ENCODE peak calls at places on chromosomes 7 and 10, in seven cellular contexts. One of them, this sample, is unnamed. For H4K20me1, the result is how much of the 10 kb centered on the place peaks cover.

GRCh38 chr10:30747633-30748032 is 118.1 kb upstream of the LYZL2 start:
- DNase-seq in SK-N-SH: peak
- DNase-seq in HCT116: no peak
- DNase-seq in fibroblast of lung: peak
- DNase-seq in endothelial cell of umbilical vein: no peak
- DNase-seq in GM23338: no peak
- DNase-seq in IMR-90: peak
- DNase-seq in this sample: no peak

GRCh38 chr10:18313146-18313542 is 172.9 kb downstream of the CACNB2 start:
- DNase-seq in SK-N-SH: no peak
- DNase-seq in HCT116: no peak
- DNase-seq in fibroblast of lung: no peak
- DNase-seq in endothelial cell of umbilical vein: no peak
- DNase-seq in GM23338: no peak
- DNase-seq in IMR-90: no peak
- DNase-seq in this sample: no peak

GRCh38 chr7:136174477-136174876 is 197.3 kb upstream of the MTPN start:
- DNase-seq in SK-N-SH: no peak
- DNase-seq in HCT116: no peak
- DNase-seq in fibroblast of lung: no peak
- DNase-seq in endothelial cell of umbilical vein: no peak
- DNase-seq in GM23338: no peak
- DNase-seq in IMR-90: no peak
- DNase-seq in this sample: no peak

GRCh38 chr7:99201027-99201426 is 6.9 kb downstream of the KPNA7 start:
- DNase-seq in SK-N-SH: no peak
- DNase-seq in HCT116: no peak
- DNase-seq in fibroblast of lung: peak
- DNase-seq in endothelial cell of umbilical vein: no peak
- DNase-seq in GM23338: no peak
- DNase-seq in IMR-90: peak
- DNase-seq in this sample: peak

GRCh38 chr10:94314913-94315545 is 47.7 kb downstream of the NOC3L start:
- DNase-seq in SK-N-SH: peak
- DNase-seq in HCT116: no peak
- DNase-seq in fibroblast of lung: no peak
- DNase-seq in endothelial cell of umbilical vein: no peak
- DNase-seq in GM23338: peak
- DNase-seq in IMR-90: peak
- DNase-seq in this sample: no peak

GRCh38 chr7:92767427-92767826 is 68.9 kb downstream of the CDK6 start:
- DNase-seq in SK-N-SH: no peak
- DNase-seq in HCT116: no peak
- DNase-seq in fibroblast of lung: peak
- DNase-seq in endothelial cell of umbilical vein: peak
- DNase-seq in GM23338: no peak
- DNase-seq in IMR-90: peak
- DNase-seq in this sample: no peak

GRCh38 chr7:2477447-2478386 is 1.5 kb upstream of the GRIFIN start:
- DNase-seq in SK-N-SH: peak
- DNase-seq in HCT116: peak
- DNase-seq in fibroblast of lung: peak
- DNase-seq in endothelial cell of umbilical vein: peak
- DNase-seq in GM23338: peak
- DNase-seq in IMR-90: peak
- DNase-seq in this sample: no peak

GRCh38 chr10:12389154-12389734 is 39.9 kb downstream of the CAMK1D start:
- DNase-seq in SK-N-SH: no peak
- DNase-seq in HCT116: no peak
- DNase-seq in fibroblast of lung: no peak
- DNase-seq in endothelial cell of umbilical vein: no peak
- DNase-seq in GM23338: no peak
- DNase-seq in IMR-90: no peak
- DNase-seq in this sample: no peak

GRCh38 chr7:137009404-137009803 is 141.0 kb downstream of the CHRM2 start:
- DNase-seq in SK-N-SH: no peak
- DNase-seq in HCT116: no peak
- DNase-seq in fibroblast of lung: no peak
- DNase-seq in endothelial cell of umbilical vein: no peak
- DNase-seq in GM23338: no peak
- DNase-seq in IMR-90: no peak
- DNase-seq in this sample: no peak

GRCh38 chr7:76513817-76514799 is 3.8 kb downstream of the UPK3B start:
- DNase-seq in SK-N-SH: no peak
- DNase-seq in HCT116: no peak
- DNase-seq in fibroblast of lung: no peak
- DNase-seq in endothelial cell of umbilical vein: no peak
- DNase-seq in GM23338: no peak
- DNase-seq in IMR-90: no peak
- DNase-seq in this sample: no peak

GRCh38 chr7:57653262-57653830 is 203.4 kb downstream of the ZNF716 start:
- DNase-seq in SK-N-SH: no peak
- DNase-seq in HCT116: no peak
- DNase-seq in fibroblast of lung: no peak
- DNase-seq in endothelial cell of umbilical vein: no peak
- DNase-seq in GM23338: no peak
- DNase-seq in IMR-90: no peak
- DNase-seq in this sample: no peak

GRCh38 chr7:141593134-141593533 is 41.9 kb downstream of the AGK start:
- DNase-seq in SK-N-SH: peak
- DNase-seq in HCT116: no peak
- DNase-seq in fibroblast of lung: peak
- DNase-seq in endothelial cell of umbilical vein: peak
- DNase-seq in GM23338: no peak
- DNase-seq in IMR-90: peak
- DNase-seq in this sample: no peak

GRCh38 chr7:151871189-151871735 is 5.7 kb downstream of the PRKAG2 start:
- DNase-seq in SK-N-SH: no peak
- DNase-seq in HCT116: no peak
- DNase-seq in fibroblast of lung: no peak
- DNase-seq in endothelial cell of umbilical vein: no peak
- DNase-seq in GM23338: no peak
- DNase-seq in IMR-90: no peak
- DNase-seq in this sample: no peak

GRCh38 chr7:151868805-151869188 is 8.1 kb downstream of the PRKAG2 start:
- DNase-seq in SK-N-SH: no peak
- DNase-seq in HCT116: no peak
- DNase-seq in fibroblast of lung: no peak
- DNase-seq in endothelial cell of umbilical vein: no peak
- DNase-seq in GM23338: no peak
- DNase-seq in IMR-90: no peak
- DNase-seq in this sample: no peak

GRCh38 chr7:151871904-151872303 is 5.0 kb downstream of the PRKAG2 start:
- DNase-seq in SK-N-SH: no peak
- DNase-seq in HCT116: no peak
- DNase-seq in fibroblast of lung: no peak
- DNase-seq in endothelial cell of umbilical vein: no peak
- DNase-seq in GM23338: no peak
- DNase-seq in IMR-90: no peak
- DNase-seq in this sample: no peak

GRCh38 chr7:151869457-151869856 is 7.5 kb downstream of the PRKAG2 start:
- DNase-seq in SK-N-SH: no peak
- DNase-seq in HCT116: no peak
- DNase-seq in fibroblast of lung: no peak
- DNase-seq in endothelial cell of umbilical vein: no peak
- DNase-seq in GM23338: no peak
- DNase-seq in IMR-90: no peak
- DNase-seq in this sample: no peak

DNA sequence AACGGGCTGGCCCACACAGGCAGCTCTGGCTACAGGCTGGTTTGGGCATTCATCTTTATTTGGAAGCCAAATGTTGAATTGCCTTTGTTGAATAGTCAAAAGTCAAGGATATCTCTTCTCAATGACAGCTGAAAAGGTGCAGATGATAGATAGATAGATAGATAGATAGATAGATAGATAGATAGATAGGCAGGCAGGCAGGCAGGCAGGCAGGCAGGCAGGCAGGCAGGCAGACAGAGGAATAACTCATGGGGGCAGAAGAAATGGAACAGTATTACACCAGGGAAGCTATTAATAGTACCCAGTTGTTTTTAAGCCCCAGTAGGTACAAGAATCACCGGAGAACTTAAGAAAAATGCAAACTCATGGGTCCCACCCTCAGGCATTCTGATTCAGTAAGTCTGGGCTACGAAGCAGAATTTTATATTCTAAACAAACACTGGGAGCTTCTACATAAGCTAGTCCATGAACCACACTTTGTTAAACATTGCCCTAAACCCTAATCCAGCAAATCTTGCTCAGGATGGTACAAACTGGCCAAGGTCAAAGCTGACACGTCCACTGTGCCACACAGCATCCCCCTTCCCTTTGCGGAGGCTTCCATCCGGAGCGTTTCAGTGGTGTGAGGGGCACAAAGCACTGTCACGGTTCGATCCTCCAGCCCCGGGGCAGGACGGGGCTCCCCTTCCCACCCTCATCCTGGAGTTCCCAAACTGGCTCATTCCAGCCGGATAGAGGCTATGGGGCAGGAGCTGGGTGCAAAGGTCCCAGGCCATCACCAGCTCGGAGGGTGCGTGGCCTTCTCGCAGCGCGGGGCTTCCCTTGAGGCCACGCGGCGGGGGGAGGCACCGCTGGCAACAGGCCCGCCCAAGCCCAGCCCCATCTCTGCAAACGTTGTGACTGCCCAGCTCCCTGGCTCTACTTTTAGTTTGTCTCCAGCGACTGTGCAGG is 6.7 kb downstream of the PRKAG2 start:
- DNase-seq in SK-N-SH: no peak
- DNase-seq in HCT116: no peak
- DNase-seq in fibroblast of lung: no peak
- DNase-seq in endothelial cell of umbilical vein: no peak
- DNase-seq in GM23338: no peak
- DNase-seq in IMR-90: no peak
- DNase-seq in this sample: no peak
- H4K20me1 ChIP-seq in SK-N-SH: under half
- H4K20me1 ChIP-seq in HCT116: under half
- H4K20me1 ChIP-seq in fibroblast of lung: under half
- H4K20me1 ChIP-seq in endothelial cell of umbilical vein: under half
- H4K20me1 ChIP-seq in GM23338: under half
- H4K20me1 ChIP-seq in IMR-90: under half
- H4K20me1 ChIP-seq in this sample: under half

DNA sequence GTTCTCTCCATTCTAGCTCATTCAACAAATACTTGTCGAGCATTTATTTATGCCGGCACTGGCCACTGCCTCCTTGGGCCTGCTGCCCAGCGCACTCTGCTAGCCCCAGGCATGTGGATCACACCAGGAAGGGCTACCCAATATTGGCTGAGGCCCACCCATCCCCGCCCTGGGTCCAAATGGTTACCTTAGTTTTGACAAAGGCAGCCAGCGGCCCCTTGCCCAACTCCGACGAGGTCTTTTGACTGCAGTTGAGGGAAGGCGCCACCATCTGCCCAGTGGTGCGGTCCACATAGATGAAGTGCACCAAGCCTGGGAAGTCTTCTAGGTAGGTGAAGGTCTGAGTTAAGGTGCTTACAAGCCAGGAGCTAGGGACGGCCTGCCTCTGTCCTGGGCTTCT is 7.2 kb upstream of the PYROXD2 start:
- DNase-seq in SK-N-SH: no peak
- DNase-seq in HCT116: no peak
- DNase-seq in fibroblast of lung: no peak
- DNase-seq in endothelial cell of umbilical vein: no peak
- DNase-seq in GM23338: no peak
- DNase-seq in IMR-90: no peak
- DNase-seq in this sample: no peak
- H4K20me1 ChIP-seq in SK-N-SH: under half
- H4K20me1 ChIP-seq in HCT116: under half
- H4K20me1 ChIP-seq in fibroblast of lung: under half
- H4K20me1 ChIP-seq in endothelial cell of umbilical vein: under half
- H4K20me1 ChIP-seq in GM23338: under half
- H4K20me1 ChIP-seq in IMR-90: under half
- H4K20me1 ChIP-seq in this sample: under half

GRCh38 chr7:115005942-115006341 is 84.0 kb downstream of the MDFIC start:
- DNase-seq in SK-N-SH: no peak
- DNase-seq in HCT116: no peak
- DNase-seq in fibroblast of lung: no peak
- DNase-seq in endothelial cell of umbilical vein: no peak
- DNase-seq in GM23338: peak
- DNase-seq in IMR-90: no peak
- DNase-seq in this sample: no peak

GRCh38 chr7:115008465-115009114 is 86.7 kb downstream of the MDFIC start:
- DNase-seq in SK-N-SH: no peak
- DNase-seq in HCT116: no peak
- DNase-seq in fibroblast of lung: peak
- DNase-seq in endothelial cell of umbilical vein: no peak
- DNase-seq in GM23338: no peak
- DNase-seq in IMR-90: peak
- DNase-seq in this sample: no peak

GRCh38 chr7:115009736-115010435 is 88.0 kb downstream of the MDFIC start:
- DNase-seq in SK-N-SH: no peak
- DNase-seq in HCT116: no peak
- DNase-seq in fibroblast of lung: peak
- DNase-seq in endothelial cell of umbilical vein: no peak
- DNase-seq in GM23338: no peak
- DNase-seq in IMR-90: peak
- DNase-seq in this sample: no peak

GRCh38 chr7:115009139-115009538 is 87.2 kb downstream of the MDFIC start:
- DNase-seq in SK-N-SH: no peak
- DNase-seq in HCT116: no peak
- DNase-seq in fibroblast of lung: peak
- DNase-seq in endothelial cell of umbilical vein: no peak
- DNase-seq in GM23338: no peak
- DNase-seq in IMR-90: peak
- DNase-seq in this sample: no peak

GRCh38 chr7:115007751-115008150 is 85.9 kb downstream of the MDFIC start:
- DNase-seq in SK-N-SH: no peak
- DNase-seq in HCT116: no peak
- DNase-seq in fibroblast of lung: no peak
- DNase-seq in endothelial cell of umbilical vein: no peak
- DNase-seq in GM23338: no peak
- DNase-seq in IMR-90: no peak
- DNase-seq in this sample: no peak
- H4K20me1 ChIP-seq in SK-N-SH: under half
- H4K20me1 ChIP-seq in HCT116: under half
- H4K20me1 ChIP-seq in fibroblast of lung: under half
- H4K20me1 ChIP-seq in endothelial cell of umbilical vein: under half
- H4K20me1 ChIP-seq in GM23338: under half
- H4K20me1 ChIP-seq in IMR-90: under half
- H4K20me1 ChIP-seq in this sample: under half

DNA sequence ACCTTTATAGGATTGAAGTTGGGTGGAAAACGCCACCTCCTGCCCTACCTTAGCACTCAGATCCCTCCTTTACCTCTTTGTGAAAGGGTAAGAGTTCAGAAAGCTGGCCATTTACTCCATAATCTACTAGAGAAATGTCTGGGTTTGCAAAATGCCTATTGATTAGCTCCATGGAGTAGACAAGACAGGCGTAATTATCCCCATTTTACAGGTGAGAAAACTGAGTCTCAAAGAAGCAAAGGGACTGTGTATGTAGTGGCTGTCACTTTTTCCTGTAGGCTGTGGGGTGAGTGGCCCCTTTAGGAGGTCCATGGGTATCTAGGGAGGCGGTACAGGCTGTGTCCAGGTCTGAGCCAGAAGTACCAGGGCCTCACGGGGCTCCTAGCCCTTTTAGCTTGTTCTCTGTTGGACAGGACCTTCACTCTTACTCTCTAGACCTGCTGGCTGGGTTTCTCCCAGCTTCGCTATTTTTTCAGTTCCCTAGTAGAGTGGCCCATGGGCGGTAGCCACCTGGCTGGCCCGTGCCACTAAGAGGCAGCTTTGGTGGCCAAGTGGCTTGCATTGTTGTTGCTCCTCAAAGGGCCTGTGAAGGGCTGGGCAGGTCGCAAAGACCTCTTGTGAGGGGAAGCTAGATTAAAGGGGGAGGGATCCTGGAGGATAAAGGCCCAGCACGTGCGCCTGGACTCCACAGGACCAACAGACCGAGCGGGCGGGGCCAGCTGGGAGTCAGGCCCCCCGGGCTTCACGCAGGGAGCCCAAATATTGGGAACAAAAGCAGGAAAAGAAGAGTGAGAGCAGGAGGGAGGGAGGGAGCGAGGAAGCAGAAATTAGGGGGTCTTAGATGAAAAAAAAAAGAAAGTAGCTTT is 4.7 kb upstream of the PAX2 start:
- DNase-seq in SK-N-SH: no peak
- DNase-seq in HCT116: no peak
- DNase-seq in fibroblast of lung: no peak
- DNase-seq in endothelial cell of umbilical vein: no peak
- DNase-seq in GM23338: peak
- DNase-seq in IMR-90: no peak
- DNase-seq in this sample: no peak
- H4K20me1 ChIP-seq in SK-N-SH: under half
- H4K20me1 ChIP-seq in HCT116: under half
- H4K20me1 ChIP-seq in fibroblast of lung: under half
- H4K20me1 ChIP-seq in endothelial cell of umbilical vein: under half
- H4K20me1 ChIP-seq in GM23338: under half
- H4K20me1 ChIP-seq in IMR-90: under half
- H4K20me1 ChIP-seq in this sample: under half

This sample was measured in keratinocyte.